ENCODE peak calls at places on chromosomes 12 and 14, in four cellular contexts. T is GM12878, Q is lower lobe of right lung, M is Peyer's patch. J is an unnamed sample. For H3K4me1, the result is how much of the 10 kb centered on the place peaks cover.

GRCh38 chr14:20986811-20987210 is 3.0 kb upstream of the METTL17 start:
- DNase-seq in M (no peak), T (no peak), Q (no peak), J (no peak)

GRCh38 chr14:99763527-99764221 is 29.5 kb upstream of the EML1 start:
- DNase-seq in M (no peak), T (no peak), Q (no peak), J (peak)

GRCh38 chr14:34138175-34138574 is 187.3 kb upstream of the EGLN3 start:
- DNase-seq in Q (no peak), M (no peak), T (no peak), J (no peak)

GRCh38 chr12:2268478-2269286 is 215.9 kb downstream of the CACNA1C start:
- DNase-seq in M (no peak), Q (no peak), T (no peak), J (no peak)

GRCh38 chr14:98227000-98227726 is 1044.8 kb downstream of the BCL11B start:
- DNase-seq in M (no peak), T (peak), Q (no peak), J (no peak)

GRCh38 chr12:117100251-117100650 is 1.0 kb upstream of the TESC start:
- DNase-seq in M (no peak), T (no peak), Q (no peak), J (peak)

GRCh38 chr12:52651726-52652261 is at the start of gene KRT2:
- DNase-seq in M (no peak), T (no peak), Q (no peak), J (no peak)

GRCh38 chr12:56221233-56221756 is 427 bp downstream of the RNF41 start:
- DNase-seq in Q (peak), M (peak), T (no peak), J (no peak)

GRCh38 chr14:75279153-75279738 is 618 bp downstream of the FOS start:
- DNase-seq in M (peak), Q (peak), T (no peak), J (peak)

GRCh38 chr14:22824711-22825359 is 4.9 kb upstream of the MRPL52 start:
- DNase-seq in Q (no peak), M (peak), T (no peak), J (no peak)

GRCh38 chr12:12265571-12266388 is 1.1 kb downstream of the LRP6 start:
- DNase-seq in Q (no peak), T (no peak), M (peak), J (peak)

GRCh38 chr12:104615048-104615561 is 158.4 kb downstream of the CHST11 start:
- DNase-seq in T (no peak), Q (no peak), M (no peak), J (no peak)

GRCh38 chr14:20848316-20848954 is 42.8 kb upstream of the RNASE3 start:
- DNase-seq in Q (no peak), T (no peak), M (no peak), J (no peak)

GRCh38 chr12:116708826-116709756 is 28.8 kb downstream of the SPRING1 start:
- DNase-seq in M (peak), T (no peak), Q (no peak), J (peak)

GRCh38 chr12:2344892-2345291 is 292.1 kb downstream of the CACNA1C start:
- DNase-seq in T (no peak), M (no peak), Q (no peak), J (no peak)

GRCh38 chr14:76050797-76051392 is 65.3 kb downstream of the IFT43 start:
- DNase-seq in Q (no peak), T (peak), M (peak), J (no peak)

GRCh38 chr12:51391047-51391837 is at the start of gene GALNT6:
- DNase-seq in M (peak), T (no peak), Q (peak), J (peak)

GRCh38 chr14:65703996-65704395 is 291.5 kb downstream of the FUT8 start:
- DNase-seq in M (no peak), Q (no peak), T (no peak), J (no peak)

GRCh38 chr12:118611295-118611694 is 234.9 kb downstream of the SUDS3 start:
- DNase-seq in Q (no peak), T (no peak), M (no peak), J (no peak)

GRCh38 chr14:100392266-100392850 is 69.2 kb downstream of the SLC25A47 start:
- DNase-seq in T (no peak), M (no peak), Q (no peak), J (no peak)

GRCh38 chr12:51368640-51369517 is 22.3 kb downstream of the GALNT6 start:
- DNase-seq in Q (peak), T (peak), M (peak), J (peak)

GRCh38 chr14:68172664-68173063 is 353.1 kb downstream of the RAD51B start:
- DNase-seq in T (peak), Q (no peak), M (no peak), J (no peak)

GRCh38 chr12:38502016-38502415 is 185.4 kb downstream of the ALG10B start:
- DNase-seq in T (no peak), Q (no peak), M (no peak), J (no peak)

GRCh38 chr14:22200977-22201605 is 387.9 kb downstream of the DAD1 start:
- DNase-seq in M (no peak), T (peak), Q (no peak), J (no peak)

DNA sequence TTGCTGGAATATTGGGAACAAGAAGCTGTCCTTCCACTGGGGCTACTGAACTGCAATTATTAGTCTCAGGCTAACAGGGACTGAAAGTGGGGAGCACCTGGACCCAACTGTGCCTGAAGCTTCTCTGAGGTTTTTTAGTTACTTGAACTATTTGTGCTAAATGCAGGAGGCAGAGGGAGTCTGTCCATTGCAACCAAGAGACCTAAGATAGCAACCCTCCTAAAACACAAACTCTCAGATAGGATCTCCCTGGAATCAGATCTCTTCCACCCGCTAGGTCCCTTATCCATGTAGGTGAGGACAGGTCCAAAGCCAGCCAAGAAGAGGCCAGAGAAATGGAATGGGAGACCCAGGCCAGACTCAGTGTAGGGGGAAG is 58.1 kb downstream of the NCOR2 start:
- DNase-seq in M (no peak), Q (no peak), T (no peak), J (no peak)
- H3K4me1 ChIP-seq in M (half or more), Q (half or more), T (under half), J (under half)

GRCh38 chr14:88729159-88729558 is 63.6 kb downstream of the EML5 start:
- DNase-seq in T (no peak), M (no peak), Q (no peak), J (no peak)
- TF ChIP-seq CTCF in T (peak), M (no peak), Q (no peak), J (no peak)

GRCh38 chr12:59078027-59078426 is 157.7 kb upstream of the LRIG3 start:
- DNase-seq in M (no peak), Q (no peak), T (no peak), J (no peak)
- H3K27ac ChIP-seq in M (no peak), Q (no peak), T (no peak), J (no peak)

GRCh38 chr12:25271486-25272098 is 20.9 kb upstream of the KRAS start:
- DNase-seq in T (no peak), Q (no peak), M (no peak), J (no peak)
- H3K4me1 ChIP-seq in T (under half), Q (under half), M (under half), J (under half)

GRCh38 chr12:65779091-65779642 is 45.1 kb upstream of the HMGA2 start:
- DNase-seq in T (no peak), Q (no peak), M (no peak), J (no peak)

GRCh38 chr12:65776994-65777393 is 47.3 kb upstream of the HMGA2 start:
- DNase-seq in T (no peak), M (no peak), Q (no peak), J (no peak)

GRCh38 chr12:65778268-65779090 is 45.8 kb upstream of the HMGA2 start:
- DNase-seq in T (no peak), M (no peak), Q (no peak), J (no peak)

GRCh38 chr12:65781681-65782269 is 42.5 kb upstream of the HMGA2 start:
- DNase-seq in M (no peak), Q (no peak), T (no peak), J (no peak)

DNA sequence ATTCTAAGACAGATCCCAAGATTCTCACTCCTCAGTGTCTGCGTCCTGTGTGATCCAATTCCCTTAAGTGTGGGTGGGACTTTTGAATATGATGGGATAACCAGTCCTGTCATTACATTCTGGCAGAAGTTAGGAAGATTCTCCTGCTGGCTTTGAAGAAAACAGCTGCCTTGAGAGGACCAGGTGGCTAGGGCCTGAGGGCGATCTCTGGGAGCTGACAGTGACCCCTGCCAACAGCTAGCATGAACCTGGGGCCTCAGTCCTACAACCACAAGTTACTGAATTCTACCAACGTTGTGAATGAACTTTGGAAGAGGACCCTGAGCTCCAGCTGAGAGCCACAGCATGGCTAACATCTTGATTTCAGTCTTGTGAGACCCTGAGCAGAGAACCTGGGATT is 44.3 kb upstream of the HMGA2 start:
- DNase-seq in Q (no peak), T (no peak), M (no peak), J (no peak)
- TF ChIP-seq CTCF in Q (no peak), T (no peak), M (no peak), J (no peak)

GRCh38 chr12:79776111-79776510 is 85.3 kb upstream of the PAWR start:
- DNase-seq in Q (no peak), M (no peak), T (no peak), J (no peak)
- H3K27ac ChIP-seq in Q (no peak), M (no peak), T (no peak), J (no peak)

DNA sequence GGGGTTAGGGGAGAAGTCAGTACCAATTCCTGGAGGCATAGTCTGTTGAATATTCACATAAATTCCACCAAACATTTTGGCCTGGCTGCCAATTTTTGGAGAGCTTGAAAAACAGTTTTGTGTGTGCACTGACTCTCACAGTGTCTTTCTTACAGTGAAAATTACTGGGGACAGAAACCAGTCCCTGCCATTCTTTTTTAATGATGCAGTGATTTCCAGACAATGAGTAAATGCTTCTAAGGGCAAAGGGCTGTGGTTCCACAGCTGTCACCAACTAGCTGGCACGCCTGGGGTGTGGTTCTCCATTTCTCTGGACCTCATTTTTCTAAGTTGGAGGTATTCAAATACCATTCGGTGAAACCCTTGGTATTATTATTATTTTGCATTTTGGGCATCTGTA is 119.6 kb upstream of the HIF1A start:
- DNase-seq in Q (no peak), M (no peak), T (no peak), J (no peak)
- H3K4me1 ChIP-seq in Q (under half), M (under half), T (under half), J (under half)

J was measured in right lobe of liver.